ENCODE peak calls at places on chromosomes 4 and X, in four cellular contexts. One of them, this sample, is unnamed.

GRCh38 chrX:17432158-17432557 is 57.2 kb downstream of the NHS start:
- DNase-seq in breast epithelium: no peak
- DNase-seq in fibroblast of lung: no peak
- DNase-seq in H1: no peak
- DNase-seq in this sample: no peak

GRCh38 chr4:83082777-83083176 is 31.8 kb downstream of the PLAC8 start:
- DNase-seq in breast epithelium: no peak
- DNase-seq in fibroblast of lung: peak
- DNase-seq in H1: no peak
- DNase-seq in this sample: no peak

GRCh38 chr4:7853271-7853670 is 86.4 kb downstream of the AFAP1 start:
- DNase-seq in breast epithelium: no peak
- DNase-seq in fibroblast of lung: no peak
- DNase-seq in H1: no peak
- DNase-seq in this sample: no peak

GRCh38 chrX:71167031-71167781 is 22.6 kb downstream of the NLGN3 start:
- DNase-seq in breast epithelium: no peak
- DNase-seq in fibroblast of lung: no peak
- DNase-seq in H1: no peak
- DNase-seq in this sample: no peak

GRCh38 chr4:174474457-174475075 is 47.7 kb downstream of the HPGD start:
- DNase-seq in breast epithelium: no peak
- DNase-seq in fibroblast of lung: no peak
- DNase-seq in H1: no peak
- DNase-seq in this sample: no peak

GRCh38 chr4:113094802-113095201 is 45.3 kb downstream of the ANK2 start:
- DNase-seq in breast epithelium: no peak
- DNase-seq in fibroblast of lung: peak
- DNase-seq in H1: no peak
- DNase-seq in this sample: no peak

GRCh38 chr4:173526724-173527102 is 3.3 kb downstream of the HAND2 start:
- DNase-seq in breast epithelium: no peak
- DNase-seq in fibroblast of lung: no peak
- DNase-seq in H1: no peak
- DNase-seq in this sample: no peak

GRCh38 chrX:83845397-83845796 is 15.5 kb upstream of the CYLC1 start:
- DNase-seq in breast epithelium: no peak
- DNase-seq in fibroblast of lung: peak
- DNase-seq in H1: no peak
- DNase-seq in this sample: no peak

GRCh38 chr4:148114436-148114835 is 327.8 kb downstream of the NR3C2 start:
- DNase-seq in breast epithelium: no peak
- DNase-seq in fibroblast of lung: peak
- DNase-seq in H1: no peak
- DNase-seq in this sample: no peak

GRCh38 chr4:144633215-144633614 is 12.7 kb upstream of the HHIP start:
- DNase-seq in breast epithelium: no peak
- DNase-seq in fibroblast of lung: no peak
- DNase-seq in H1: no peak
- DNase-seq in this sample: no peak

GRCh38 chrX:39855748-39856129 is 242.0 kb downstream of the BCOR start:
- DNase-seq in breast epithelium: no peak
- DNase-seq in fibroblast of lung: peak
- DNase-seq in H1: no peak
- DNase-seq in this sample: no peak

GRCh38 chr4:172725581-172725980 is 443.0 kb upstream of the GALNT7 start:
- DNase-seq in breast epithelium: no peak
- DNase-seq in fibroblast of lung: peak
- DNase-seq in H1: no peak
- DNase-seq in this sample: no peak

GRCh38 chr4:140308366-140309123 is 64.9 kb upstream of the SCOC start:
- DNase-seq in breast epithelium: peak
- DNase-seq in fibroblast of lung: peak
- DNase-seq in H1: no peak
- DNase-seq in this sample: no peak

GRCh38 chr4:95504488-95504887 is 44.3 kb downstream of the UNC5C start:
- DNase-seq in breast epithelium: no peak
- DNase-seq in fibroblast of lung: no peak
- DNase-seq in H1: no peak
- DNase-seq in this sample: no peak

GRCh38 chr4:78058591-78059523 is 1.7 kb downstream of the FRAS1 start:
- DNase-seq in breast epithelium: no peak
- DNase-seq in fibroblast of lung: peak
- DNase-seq in H1: peak
- DNase-seq in this sample: no peak

GRCh38 chr4:31682796-31683195 is 962.6 kb downstream of the PCDH7 start:
- DNase-seq in breast epithelium: no peak
- DNase-seq in fibroblast of lung: peak
- DNase-seq in H1: no peak
- DNase-seq in this sample: no peak

GRCh38 chr4:102640669-102641068 is 120.1 kb downstream of the MANBA start:
- DNase-seq in breast epithelium: no peak
- DNase-seq in fibroblast of lung: peak
- DNase-seq in H1: no peak
- DNase-seq in this sample: no peak

GRCh38 chrX:15985937-15986336 is 131.3 kb upstream of the AP1S2 start:
- DNase-seq in breast epithelium: no peak
- DNase-seq in fibroblast of lung: peak
- DNase-seq in H1: no peak
- DNase-seq in this sample: no peak

GRCh38 chr4:41216294-41217019 is 2.1 kb upstream of the APBB2 start:
- DNase-seq in breast epithelium: peak
- DNase-seq in fibroblast of lung: peak
- DNase-seq in H1: peak
- DNase-seq in this sample: no peak

GRCh38 chr4:56689661-56690060 is 8.6 kb upstream of the HOPX start:
- DNase-seq in breast epithelium: no peak
- DNase-seq in fibroblast of lung: peak
- DNase-seq in H1: no peak
- DNase-seq in this sample: no peak

GRCh38 chr4:22686156-22686555 is 6.6 kb upstream of the GBA3 start:
- DNase-seq in breast epithelium: no peak
- DNase-seq in fibroblast of lung: peak
- DNase-seq in H1: no peak
- DNase-seq in this sample: no peak

GRCh38 chr4:112521123-112522116 is 5.4 kb upstream of the NEUROG2 start:
- DNase-seq in breast epithelium: no peak
- DNase-seq in fibroblast of lung: no peak
- DNase-seq in H1: peak
- DNase-seq in this sample: no peak

GRCh38 chr4:88659061-88659889 is 38.4 kb downstream of the NAP1L5 start:
- DNase-seq in breast epithelium: no peak
- DNase-seq in fibroblast of lung: peak
- DNase-seq in H1: no peak
- DNase-seq in this sample: peak

GRCh38 chr4:54423066-54423465 is 194.0 kb downstream of the PDGFRA start:
- DNase-seq in breast epithelium: no peak
- DNase-seq in fibroblast of lung: peak
- DNase-seq in H1: no peak
- DNase-seq in this sample: no peak

GRCh38 chr4:125187621-125188176 is 127.1 kb upstream of the FAT4 start:
- DNase-seq in breast epithelium: no peak
- DNase-seq in fibroblast of lung: peak
- DNase-seq in H1: no peak
- DNase-seq in this sample: no peak

GRCh38 chr4:101114936-101115372 is 232.4 kb downstream of the PPP3CA start:
- DNase-seq in breast epithelium: no peak
- DNase-seq in fibroblast of lung: peak
- DNase-seq in H1: no peak
- DNase-seq in this sample: no peak

GRCh38 chr4:105145913-105146285 is 777 bp upstream of the TET2 start:
- DNase-seq in breast epithelium: no peak
- DNase-seq in fibroblast of lung: peak
- DNase-seq in H1: peak
- DNase-seq in this sample: no peak

GRCh38 chrX:15334561-15334960 is 762 bp downstream of the PIGA start:
- DNase-seq in breast epithelium: no peak
- DNase-seq in fibroblast of lung: peak
- DNase-seq in H1: no peak
- DNase-seq in this sample: no peak

GRCh38 chr4:125522992-125523391 is 208.2 kb downstream of the FAT4 start:
- DNase-seq in breast epithelium: no peak
- DNase-seq in fibroblast of lung: no peak
- DNase-seq in H1: peak
- DNase-seq in this sample: no peak

GRCh38 chrX:40617566-40617965 is 5.7 kb upstream of the MPC1L start:
- DNase-seq in breast epithelium: no peak
- DNase-seq in fibroblast of lung: peak
- DNase-seq in H1: no peak
- DNase-seq in this sample: no peak

GRCh38 chrX:20595928-20596550 is 329.3 kb upstream of the RPS6KA3 start:
- DNase-seq in breast epithelium: no peak
- DNase-seq in fibroblast of lung: peak
- DNase-seq in H1: no peak
- DNase-seq in this sample: no peak

GRCh38 chr4:15587649-15588048 is 67.5 kb downstream of the FBXL5 start:
- DNase-seq in breast epithelium: no peak
- DNase-seq in fibroblast of lung: no peak
- DNase-seq in H1: no peak
- DNase-seq in this sample: no peak

GRCh38 chrX:115437841-115438240 is 123.1 kb upstream of the PLS3 start:
- DNase-seq in breast epithelium: no peak
- DNase-seq in fibroblast of lung: no peak
- DNase-seq in H1: no peak
- DNase-seq in this sample: no peak

DNA sequence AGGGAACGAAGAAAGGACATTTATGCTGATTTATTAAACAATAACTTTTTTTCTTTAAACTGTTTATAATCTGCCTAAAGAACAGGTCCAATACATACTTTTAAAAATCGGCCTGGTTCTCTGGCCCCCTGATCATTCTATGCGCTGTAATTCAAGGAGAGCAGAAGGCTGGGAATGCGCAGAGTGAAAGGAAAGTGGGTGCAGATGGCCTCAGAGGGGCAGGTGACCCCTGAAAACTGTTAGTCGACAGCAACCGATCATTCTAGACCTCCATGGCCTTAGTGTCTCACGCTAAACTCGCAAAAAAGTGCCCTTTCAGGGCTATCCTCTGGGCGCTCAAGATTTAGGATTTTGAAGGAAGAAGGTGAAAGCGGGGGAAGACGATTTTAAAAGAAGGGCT is 2.2 kb downstream of the PDE5A start:
- DNase-seq in breast epithelium: no peak
- DNase-seq in fibroblast of lung: no peak
- DNase-seq in H1: no peak
- DNase-seq in this sample: no peak
- H3K27ac ChIP-seq in breast epithelium: peak
- H3K27ac ChIP-seq in fibroblast of lung: peak
- H3K27ac ChIP-seq in H1: no peak
- H3K27ac ChIP-seq in this sample: no peak

DNA sequence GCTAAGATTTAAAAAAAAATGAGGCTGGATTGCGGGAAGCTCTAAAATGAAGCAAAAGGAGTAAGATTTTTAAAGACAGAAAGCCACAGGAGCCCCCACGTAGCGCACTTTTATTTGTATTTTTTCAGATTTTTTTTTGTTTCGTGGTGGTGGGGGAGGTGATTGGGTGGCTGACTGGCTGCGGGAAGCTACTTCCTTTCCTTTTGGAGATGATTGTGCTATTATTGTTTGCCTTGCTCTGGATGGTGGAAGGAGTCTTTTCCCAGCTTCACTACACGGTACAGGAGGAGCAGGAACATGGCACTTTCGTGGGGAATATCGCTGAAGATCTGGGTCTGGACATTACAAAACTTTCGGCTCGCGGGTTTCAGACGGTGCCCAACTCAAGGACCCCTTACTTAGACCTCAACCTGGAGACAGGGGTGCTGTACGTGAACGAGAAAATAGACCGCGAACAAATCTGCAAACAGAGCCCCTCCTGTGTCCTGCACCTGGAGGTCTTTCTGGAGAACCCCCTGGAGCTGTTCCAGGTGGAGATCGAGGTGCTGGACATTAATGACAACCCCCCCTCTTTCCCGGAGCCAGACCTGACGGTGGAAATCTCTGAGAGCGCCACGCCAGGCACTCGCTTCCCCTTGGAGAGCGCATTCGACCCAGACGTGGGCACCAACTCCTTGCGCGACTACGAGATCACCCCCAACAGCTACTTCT is 993 bp downstream of the PCDH10 start:
- DNase-seq in breast epithelium: no peak
- DNase-seq in fibroblast of lung: peak
- DNase-seq in H1: no peak
- DNase-seq in this sample: peak
- H3K27ac ChIP-seq in breast epithelium: no peak
- H3K27ac ChIP-seq in fibroblast of lung: no peak
- H3K27ac ChIP-seq in H1: no peak
- H3K27ac ChIP-seq in this sample: peak

GRCh38 chr4:156971623-156972369 is at the start of gene PDGFC:
- DNase-seq in breast epithelium: peak
- DNase-seq in fibroblast of lung: peak
- DNase-seq in H1: peak
- DNase-seq in this sample: peak
- H3K27ac ChIP-seq in breast epithelium: peak
- H3K27ac ChIP-seq in fibroblast of lung: peak
- H3K27ac ChIP-seq in H1: no peak
- H3K27ac ChIP-seq in this sample: peak

GRCh38 chr4:959338-960139 is 13.8 kb downstream of the DGKQ start:
- DNase-seq in breast epithelium: no peak
- DNase-seq in fibroblast of lung: no peak
- DNase-seq in H1: no peak
- DNase-seq in this sample: no peak

GRCh38 chr4:958836-959337 is 14.5 kb downstream of the DGKQ start:
- DNase-seq in breast epithelium: no peak
- DNase-seq in fibroblast of lung: no peak
- DNase-seq in H1: no peak
- DNase-seq in this sample: no peak

GRCh38 chr4:957231-957580 is 16.2 kb downstream of the DGKQ start:
- DNase-seq in breast epithelium: no peak
- DNase-seq in fibroblast of lung: no peak
- DNase-seq in H1: no peak
- DNase-seq in this sample: no peak

GRCh38 chr4:957581-958313 is 15.6 kb downstream of the DGKQ start:
- DNase-seq in breast epithelium: no peak
- DNase-seq in fibroblast of lung: no peak
- DNase-seq in H1: no peak
- DNase-seq in this sample: no peak

DNA sequence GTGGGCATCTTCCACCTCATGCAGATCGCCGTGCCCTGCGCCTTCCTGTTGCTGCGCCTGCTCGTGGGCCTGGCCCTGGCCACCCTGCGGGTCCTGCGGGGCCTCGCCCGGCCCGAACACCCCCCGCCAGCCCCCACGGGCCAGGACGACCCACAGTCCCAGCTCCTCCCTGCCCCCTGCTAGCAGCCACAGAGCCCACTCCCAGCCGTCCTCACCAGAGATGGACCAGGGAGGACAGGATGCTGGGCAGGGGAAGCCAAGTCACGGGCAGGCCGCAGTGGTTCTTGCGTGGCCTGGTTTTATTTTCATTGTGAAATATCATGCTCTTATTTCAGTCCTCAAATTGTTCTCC is 15.1 kb downstream of the DGKQ start:
- DNase-seq in breast epithelium: no peak
- DNase-seq in fibroblast of lung: no peak
- DNase-seq in H1: no peak
- DNase-seq in this sample: no peak
- H3K27ac ChIP-seq in breast epithelium: no peak
- H3K27ac ChIP-seq in fibroblast of lung: no peak
- H3K27ac ChIP-seq in H1: no peak
- H3K27ac ChIP-seq in this sample: no peak

This sample was measured in substantia nigra.